ENCODE peak calls at places on chromosomes 7 and 10, in five cellular contexts. D is IMR-90, W is H9, N is H1, Z is neuronal stem cell. O is an unnamed sample.

GRCh38 chr7:144437370-144438191 is 34.1 kb upstream of the NOBOX start:
- DNase-seq in Z (peak), W (peak), N (peak), D (peak), O (peak)

GRCh38 chr7:40634118-40634517 is 499.3 kb downstream of the SUGCT start:
- DNase-seq in W (no peak), Z (no peak), D (no peak), N (no peak), O (no peak)

GRCh38 chr7:76149847-76150691 is 51.6 kb upstream of the SRRM3 start:
- DNase-seq in N (no peak), Z (no peak), W (no peak), D (no peak), O (no peak)

GRCh38 chr10:9137368-9137767 is 1082.9 kb downstream of the GATA3 start:
- DNase-seq in N (no peak), W (no peak), Z (no peak), D (no peak), O (no peak)

GRCh38 chr7:149261321-149261828 is 621 bp upstream of the ZNF783 start:
- DNase-seq in Z (no peak), N (no peak), W (no peak), D (peak), O (peak)

GRCh38 chr10:86113501-86113900 is 253.1 kb downstream of the GRID1 start:
- DNase-seq in Z (no peak), W (no peak), D (no peak), N (no peak), O (no peak)

GRCh38 chr7:13017325-13017853 is 330.0 kb downstream of the ARL4A start:
- DNase-seq in D (peak), N (no peak), Z (peak), W (peak), O (peak)

GRCh38 chr7:128362670-128363069 is 1.2 kb upstream of the PRRT4 start:
- DNase-seq in N (no peak), D (peak), W (no peak), Z (no peak), O (peak)

GRCh38 chr10:124603376-124604213 is 140.6 kb downstream of the FAM53B start:
- DNase-seq in W (no peak), N (no peak), D (no peak), Z (no peak), O (no peak)

GRCh38 chr10:121288864-121289659 is 309.2 kb downstream of the FGFR2 start:
- DNase-seq in Z (no peak), N (no peak), W (no peak), D (no peak), O (no peak)

GRCh38 chr10:110803830-110804338 is 67.8 kb upstream of the PDCD4 start:
- DNase-seq in Z (peak), W (peak), N (peak), D (peak), O (peak)

GRCh38 chr10:72080042-72081035 is 8.0 kb downstream of the SPOCK2 start:
- DNase-seq in N (no peak), W (no peak), D (no peak), Z (no peak), O (no peak)

GRCh38 chr7:103657474-103657894 is 211.5 kb upstream of the SLC26A5 start:
- DNase-seq in N (no peak), D (no peak), W (no peak), Z (no peak), O (no peak)

GRCh38 chr10:84329094-84329611 is 764 bp downstream of the CCSER2 start:
- DNase-seq in D (peak), N (no peak), W (peak), Z (peak), O (peak)

GRCh38 chr7:47266799-47267198 is 315.1 kb downstream of the TNS3 start:
- DNase-seq in N (no peak), D (peak), Z (no peak), W (no peak), O (peak)

GRCh38 chr7:43891069-43891955 is 15.1 kb downstream of the URGCP start:
- DNase-seq in N (no peak), W (no peak), Z (no peak), D (no peak), O (no peak)
- H3K18ac ChIP-seq in N (no peak), W (no peak), Z (no peak), D (no peak), O (no peak)

GRCh38 chr7:157158400-157158799 is 19.7 kb downstream of the UBE3C start:
- DNase-seq in D (no peak), W (no peak), N (no peak), Z (peak), O (no peak)
- H3K27ac ChIP-seq in D (no peak), W (no peak), N (no peak), Z (peak), O (no peak)

DNA sequence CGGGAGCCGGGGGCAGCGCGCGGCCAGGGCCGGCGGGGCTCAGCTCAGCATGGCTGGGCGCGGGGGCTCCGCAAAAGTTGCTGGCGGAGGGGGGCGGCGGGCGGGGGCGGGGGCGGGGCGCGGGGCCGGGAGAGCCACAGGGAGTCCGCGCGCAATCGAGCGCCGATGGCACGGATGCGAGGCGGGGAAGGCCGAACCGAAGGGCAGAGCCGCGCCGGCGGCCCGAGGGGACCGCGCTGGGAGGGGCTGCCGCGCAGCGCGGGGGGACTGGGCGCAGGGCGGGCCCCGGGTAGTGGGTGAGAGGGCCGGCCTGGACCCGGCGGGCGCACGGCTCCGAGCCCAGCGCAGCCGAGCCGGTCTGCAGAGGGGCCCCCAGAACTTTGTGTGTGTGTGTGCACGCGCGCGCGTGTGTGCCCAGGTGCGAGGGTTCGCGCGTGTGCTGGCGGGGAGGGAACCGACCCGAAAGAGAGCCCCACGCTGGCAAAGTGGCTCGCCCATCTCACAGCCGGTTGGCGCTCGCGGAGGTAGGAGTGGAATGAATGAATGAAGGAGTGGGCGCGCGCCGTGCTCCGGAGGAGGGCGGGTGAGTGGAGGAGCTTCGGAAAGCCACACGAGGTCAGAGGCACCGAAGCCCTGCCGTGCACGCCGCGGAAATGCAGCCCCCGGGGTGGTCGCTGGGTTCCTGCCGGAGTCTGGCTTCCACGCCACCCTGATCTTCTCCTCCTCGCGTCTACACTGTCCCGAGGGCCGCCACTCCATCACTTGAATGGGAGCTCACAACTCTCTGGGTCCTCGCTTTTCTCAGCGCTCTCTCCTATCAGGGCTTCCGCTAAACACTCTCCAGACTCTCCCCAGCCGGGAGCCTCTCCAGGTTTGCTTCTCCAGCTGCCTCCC is at the start of gene HIPK2:
- DNase-seq in N (no peak), W (peak), D (peak), Z (peak), O (peak)
- H3K18ac ChIP-seq in N (no peak), W (no peak), D (peak), Z (peak), O (peak)

GRCh38 chr7:45881759-45882464 is 6.4 kb upstream of the IGFBP1 start:
- DNase-seq in N (no peak), W (no peak), D (peak), Z (no peak), O (peak)
- H3K27ac ChIP-seq in N (no peak), W (no peak), D (peak), Z (no peak), O (no peak)

GRCh38 chr10:11877506-11877905 is 54.4 kb downstream of the PROSER2 start:
- DNase-seq in D (no peak), Z (no peak), N (no peak), W (no peak), O (no peak)
- H3K18ac ChIP-seq in D (no peak), Z (peak), N (no peak), W (no peak), O (no peak)

DNA sequence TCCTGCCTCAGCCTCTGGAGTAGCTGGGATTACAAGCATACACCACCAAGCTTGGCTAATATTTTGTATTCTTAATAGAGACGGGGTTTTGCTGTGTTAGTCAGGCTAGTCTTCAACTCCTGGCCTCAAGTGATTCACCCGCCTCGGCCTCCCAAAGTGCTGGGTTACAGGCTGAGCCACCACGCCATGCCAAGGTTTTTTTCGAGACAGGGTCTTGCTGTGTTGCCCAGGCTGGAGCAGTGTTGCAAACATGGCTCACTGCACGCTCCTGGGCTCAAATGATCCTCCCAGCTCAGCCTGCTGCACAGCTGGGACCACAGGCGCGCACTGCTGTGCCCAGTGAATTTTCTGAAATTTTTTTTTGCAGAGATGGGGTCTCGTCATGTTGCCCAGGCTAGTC is 3.3 kb upstream of the SEC31B start:
- DNase-seq in Z (no peak), D (peak), N (no peak), W (no peak), O (no peak)
- H3K27ac ChIP-seq in Z (no peak), D (no peak), N (no peak), W (no peak), O (no peak)

O was measured in mesenchymal stem cell.